ENCODE peak calls at places on chromosomes 4 and X, in seven cellular contexts. A is hypothalamus, X is GM23248, K is iPS DF 6.9, T is fibroblast of pulmonary artery, O is SJSA1, E is fibroblast of lung. C is an unnamed sample.
A peak's percentile ranks its signal among the peaks of the same experiment; 100 is the strongest.

GRCh38 chr4:88673886-88674285 is 23.7 kb downstream of the NAP1L5 start:
- DNase-seq in A (no peak), X (no peak), K (no peak), T (no peak), O (no peak), E (no peak), C (no peak)

GRCh38 chr4:173264245-173264959 is 69.8 kb downstream of the HMGB2 start:
- DNase-seq in A (no peak), X (peak; percentile 16), K (no peak), T (peak; percentile 77), O (no peak), E (peak; percentile 79), C (no peak)

GRCh38 chr4:6502147-6502546 is 29.7 kb upstream of the PPP2R2C start:
- DNase-seq in A (no peak), X (no peak), K (no peak), T (no peak), O (no peak), E (no peak), C (no peak)

GRCh38 chrX:95071052-95071451 is 1397.0 kb downstream of the FAM133A start:
- DNase-seq in A (no peak), X (peak; percentile 11), K (no peak), T (no peak), O (no peak), E (no peak), C (no peak)

GRCh38 chr4:183888564-183888963 is 16.5 kb upstream of the STOX2 start:
- DNase-seq in A (no peak), X (no peak), K (no peak), T (no peak), O (no peak), E (no peak), C (no peak)

GRCh38 chr4:141858437-141858836 is 222.1 kb downstream of the IL15 start:
- DNase-seq in A (no peak), X (no peak), K (no peak), T (no peak), O (no peak), E (no peak), C (no peak)

GRCh38 chr4:130563185-130563890 is 1467.4 kb downstream of the C4orf33 start:
- DNase-seq in A (no peak), X (peak; percentile 36), K (peak; percentile 43), T (peak; percentile 87), O (no peak), E (peak; percentile 66), C (no peak)

GRCh38 chr4:95535180-95535579 is 13.6 kb downstream of the UNC5C start:
- DNase-seq in A (no peak), X (no peak), K (no peak), T (no peak), O (no peak), E (no peak), C (no peak)

GRCh38 chrX:47898024-47898423 is 61.3 kb downstream of the ZNF81 start:
- DNase-seq in A (no peak), X (no peak), K (no peak), T (no peak), O (no peak), E (no peak), C (no peak)

GRCh38 chr4:1236103-1236641 is 12.8 kb downstream of the CTBP1 start:
- DNase-seq in A (no peak), X (no peak), K (no peak), T (no peak), O (no peak), E (no peak), C (peak; percentile 56)

GRCh38 chr4:55409468-55410171 is 13.9 kb downstream of the TMEM165 start:
- DNase-seq in A (no peak), X (peak; percentile 59), K (no peak), T (peak; percentile 70), O (no peak), E (no peak), C (no peak)

GRCh38 chrX:12716574-12716973 is 74.6 kb upstream of the PRPS2 start:
- DNase-seq in A (no peak), X (no peak), K (no peak), T (no peak), O (no peak), E (no peak), C (no peak)

GRCh38 chr4:159400782-159401712 is 298.2 kb downstream of the RAPGEF2 start:
- DNase-seq in A (no peak), X (peak; percentile 67), K (no peak), T (peak; percentile 47), O (no peak), E (no peak), C (no peak)